ENCODE peak calls at places on chromosomes 16 and 17, in nine cellular contexts. J is kidney, A is tibial artery, Z is neuronal stem cell, I is A549, E is spleen, W is mucosa of descending colon, Q is mammary epithelial cell, S is left lung. N is an unnamed sample. For H3K9me3, the result is how much of the 10 kb centered on the place peaks cover.

GRCh38 chr17:78258323-78259229 is 27.1 kb downstream of the TMEM235 start:
- DNase-seq in S (peak), E (peak), I (no peak), W (peak), A (no peak), J (peak), Z (no peak), Q (no peak), N (peak)

GRCh38 chr17:63950940-63951907 is 19.1 kb upstream of the CD79B start:
- DNase-seq in E (peak), W (peak), Z (no peak), A (no peak), J (no peak), S (no peak), I (peak), Q (peak), N (no peak)

GRCh38 chr17:3978421-3979275 is 14.4 kb upstream of the ATP2A3 start:
- DNase-seq in E (peak), S (no peak), I (no peak), Q (no peak), J (peak), A (no peak), W (peak), Z (no peak), N (peak)

GRCh38 chr17:70636517-70637133 is 467.3 kb downstream of the KCNJ2 start:
- DNase-seq in E (no peak), A (no peak), Z (peak), S (no peak), W (peak), I (peak), Q (peak), J (no peak), N (no peak)

GRCh38 chr16:80986557-80986956 is 20.1 kb downstream of the CMC2 start:
- DNase-seq in I (no peak), A (no peak), Q (no peak), E (no peak), W (no peak), Z (no peak), S (no peak), J (no peak), N (no peak)

GRCh38 chr17:80586464-80587228 is 42.0 kb downstream of the RPTOR start:
- DNase-seq in Q (no peak), S (no peak), E (peak), W (no peak), J (no peak), I (no peak), Z (no peak), A (no peak), N (no peak)

GRCh38 chr16:12784076-12784475 is 19.6 kb downstream of the CPPED1 start:
- DNase-seq in A (no peak), E (no peak), Q (no peak), I (peak), S (no peak), Z (no peak), W (no peak), J (no peak), N (no peak)

GRCh38 chr17:76736349-76737081 is 616 bp downstream of the SRSF2 start:
- DNase-seq in A (peak), I (peak), Z (peak), J (peak), E (peak), S (peak), W (peak), Q (peak), N (peak)

GRCh38 chr17:73625006-73625405 is 19.2 kb downstream of the SDK2 start:
- DNase-seq in W (no peak), Q (peak), S (no peak), E (peak), J (no peak), I (no peak), Z (no peak), A (no peak), N (no peak)

GRCh38 chr17:69638516-69638915 is 224.0 kb downstream of the MAP2K6 start:
- DNase-seq in Z (no peak), A (no peak), I (no peak), J (no peak), W (no peak), S (no peak), E (no peak), Q (no peak), N (no peak)

GRCh38 chr16:4675864-4676786 is 17.2 kb upstream of the NUDT16L1 start:
- DNase-seq in W (no peak), E (peak), Z (no peak), I (no peak), J (no peak), A (no peak), Q (no peak), S (peak), N (no peak)

GRCh38 chr17:42288078-42288984 is at the start of gene STAT5A:
- DNase-seq in E (peak), Q (peak), Z (no peak), W (peak), A (peak), I (peak), J (peak), S (peak), N (peak)

GRCh38 chr16:4653981-4654380 is 29.4 kb downstream of the MGRN1 start:
- DNase-seq in J (no peak), A (no peak), E (no peak), W (peak), S (no peak), Z (no peak), Q (no peak), I (peak), N (peak)

GRCh38 chr16:3487521-3488410 is 7.5 kb downstream of the C16orf90 start:
- DNase-seq in J (peak), E (no peak), Q (no peak), W (no peak), A (no peak), I (no peak), S (no peak), Z (no peak), N (no peak)

GRCh38 chr16:56911771-56912541 is 20.0 kb upstream of the HERPUD1 start:
- DNase-seq in S (no peak), A (peak), E (peak), J (no peak), Z (no peak), I (no peak), Q (no peak), W (peak), N (peak)

GRCh38 chr17:2883544-2884203 is 87.4 kb downstream of the RAP1GAP2 start:
- DNase-seq in I (peak), J (no peak), E (no peak), W (no peak), Q (peak), S (no peak), Z (no peak), A (no peak), N (no peak)

GRCh38 chr16:75152635-75153034 is 4.3 kb downstream of the ZFP1 start:
- DNase-seq in W (no peak), Z (no peak), Q (no peak), A (no peak), I (no peak), J (no peak), S (no peak), E (no peak), N (no peak)

GRCh38 chr16:75147968-75148310 is 385 bp upstream of the ZFP1 start:
- DNase-seq in W (no peak), Z (no peak), Q (no peak), I (no peak), E (no peak), J (no peak), A (no peak), S (no peak), N (no peak)

GRCh38 chr16:75148311-75149195 is at the start of gene ZFP1:
- DNase-seq in J (peak), I (peak), A (peak), Z (peak), Q (peak), E (peak), W (peak), S (peak), N (peak)

DNA sequence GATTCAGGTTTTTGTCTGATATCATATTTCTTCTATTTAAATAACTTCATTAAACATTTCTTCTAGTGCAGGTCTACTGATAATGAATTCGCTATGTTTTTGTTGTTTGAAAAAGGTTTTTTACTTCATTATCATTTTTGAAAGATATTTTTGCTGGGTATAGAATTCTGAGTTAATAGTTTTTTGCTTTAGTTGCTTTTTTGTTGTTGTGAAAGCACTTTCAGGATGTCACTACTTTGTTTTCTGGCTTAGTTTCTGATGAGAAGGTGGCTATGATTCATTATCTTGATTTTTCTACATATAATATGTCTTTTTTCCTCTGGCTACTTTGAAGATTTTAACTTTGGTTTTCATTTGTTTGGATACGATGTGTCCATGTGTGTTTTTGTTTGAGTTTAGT is 3.5 kb downstream of the ZFP1 start:
- DNase-seq in E (no peak), Z (no peak), I (no peak), S (no peak), J (no peak), W (no peak), A (no peak), Q (no peak), N (no peak)
- H3K9me3 ChIP-seq in E (under half), Z (under half), I (half or more), S (under half), J (under half), W (under half), A (under half), Q (under half), N (under half)

GRCh38 chr16:1531638-1531910 is 1.9 kb upstream of the TMEM204 start:
- DNase-seq in I (no peak), Z (no peak), J (no peak), S (no peak), Q (no peak), W (no peak), A (no peak), E (no peak), N (no peak)
- H3K4me3 ChIP-seq in I (no peak), Z (no peak), J (no peak), S (no peak), Q (no peak), W (no peak), A (no peak), E (no peak), N (peak)

DNA sequence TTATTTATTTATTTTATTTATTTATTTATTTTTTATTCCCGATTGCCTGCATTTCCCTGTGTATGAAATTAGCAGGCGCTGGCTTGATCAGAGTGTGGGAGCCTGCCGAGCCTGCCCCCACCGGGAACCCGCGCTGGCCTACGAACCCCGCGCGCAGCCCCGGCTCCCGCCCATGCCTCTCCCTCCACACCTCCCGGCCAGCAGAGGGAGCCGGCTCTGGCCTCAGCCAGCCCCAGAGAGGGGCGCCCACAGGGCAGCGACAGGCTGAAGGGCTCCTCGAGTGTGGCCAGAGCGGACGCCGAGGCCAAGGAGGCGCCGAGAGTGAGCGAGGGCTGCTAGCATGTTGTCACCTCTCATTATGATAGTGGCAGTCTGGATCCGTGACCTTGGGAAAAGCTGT is 13.0 kb upstream of the RBL2 start:
- DNase-seq in A (no peak), Q (no peak), W (no peak), I (no peak), Z (no peak), S (peak), E (no peak), J (no peak), N (no peak)
- H3K9me3 ChIP-seq in A (under half), Q (under half), W (under half), I (under half), Z (under half), S (under half), E (under half), J (under half), N (under half)

GRCh38 chr16:74734361-74735161 is 33.9 kb upstream of the MLKL start:
- DNase-seq in I (no peak), A (no peak), Q (no peak), S (no peak), E (no peak), J (peak), Z (peak), W (no peak), N (no peak)
- H3K4me3 ChIP-seq in I (no peak), A (no peak), Q (no peak), S (no peak), E (no peak), J (no peak), Z (no peak), W (no peak), N (no peak)

GRCh38 chr17:28113269-28113668 is 70.8 kb downstream of the NLK start:
- DNase-seq in S (no peak), I (no peak), Q (no peak), Z (no peak), A (no peak), E (no peak), W (no peak), J (no peak), N (no peak)
- H3K9me3 ChIP-seq in S (under half), I (under half), Q (under half), Z (under half), A (under half), E (under half), W (under half), J (under half), N (under half)

DNA sequence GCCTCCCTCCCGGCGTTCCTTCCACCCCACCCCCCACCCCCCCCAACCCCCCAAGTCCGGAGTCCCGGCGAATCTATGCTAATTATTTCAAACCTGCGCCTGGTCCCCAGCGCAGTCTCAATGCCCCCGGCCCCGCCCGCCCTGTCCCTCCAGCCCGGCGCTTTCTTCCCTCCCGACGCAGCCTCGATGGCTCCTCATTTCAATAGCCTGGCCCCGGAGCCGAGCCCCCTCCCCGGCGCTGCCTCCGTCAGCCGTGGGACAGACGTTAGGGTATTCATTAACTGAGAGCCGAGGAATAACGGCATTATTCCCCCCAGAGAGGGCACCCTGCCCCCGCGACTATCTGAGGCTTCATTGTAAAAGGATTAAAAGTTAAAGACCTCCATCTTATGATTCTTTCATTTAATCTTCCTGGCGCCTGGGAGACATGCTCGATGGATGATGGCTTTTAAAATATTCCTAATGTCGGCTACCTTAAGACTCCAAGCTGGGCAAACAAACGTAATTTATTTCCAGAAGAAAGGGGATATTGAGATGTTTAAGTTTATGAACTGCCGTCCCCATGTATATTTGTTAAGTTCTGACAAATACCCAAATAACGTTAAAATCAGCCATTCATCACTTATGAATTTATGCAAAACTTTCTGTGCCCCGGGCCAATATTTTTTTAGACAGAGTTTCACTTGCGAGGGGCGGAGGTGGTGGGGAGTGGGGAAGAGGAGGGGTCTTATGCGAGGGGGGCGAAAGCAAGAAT is 3.4 kb downstream of the NOG start:
- DNase-seq in Q (no peak), E (no peak), S (no peak), I (no peak), W (no peak), Z (peak), J (no peak), A (no peak), N (no peak)
- H3K4me3 ChIP-seq in Q (peak), E (no peak), S (no peak), I (peak), W (no peak), Z (peak), J (peak), A (peak), N (peak)

GRCh38 chr17:65916425-65916824 is 275.5 kb downstream of the CEP112 start:
- DNase-seq in E (no peak), Z (no peak), A (no peak), S (no peak), J (no peak), I (no peak), W (no peak), Q (no peak), N (no peak)
- H3K9me3 ChIP-seq in E (under half), Z (under half), A (under half), S (under half), J (under half), I (under half), W (under half), Q (under half), N (under half)

N was measured in lower lobe of right lung.